ENCODE peak calls at places on chromosomes 1 and 21, in five cellular contexts. G is activated CD4-positive, alpha-beta T cell treated with anti-CD3 and anti-CD28 coated beads, Interleukin-2, amount 50 U/mL, for 1 hour; R is HFFc6; K is lung microvascular endothelial cell; J is upper lobe of right lung. A is an unnamed sample.

GRCh38 chr1:199218065-199218464 is 579.2 kb downstream of the PTPRC start:
- DNase-seq in K (no peak), J (no peak), G (no peak), R (no peak), A (no peak)

GRCh38 chr1:224411766-224412165 is 22.8 kb downstream of the WDR26 start:
- DNase-seq in K (no peak), R (peak), J (no peak), G (no peak), A (no peak)

GRCh38 chr1:40898434-40898900 is 36.3 kb upstream of the CITED4 start:
- DNase-seq in J (peak), R (no peak), G (no peak), K (no peak), A (peak)

GRCh38 chr1:109475261-109475660 is 8.4 kb upstream of the ATXN7L2 start:
- DNase-seq in J (no peak), G (no peak), R (no peak), K (no peak), A (no peak)

GRCh38 chr1:78432016-78432415 is 58.8 kb upstream of the PTGFR start:
- DNase-seq in G (no peak), K (no peak), J (no peak), R (no peak), A (no peak)

GRCh38 chr21:14734191-14734590 is 188.1 kb upstream of the SAMSN1 start:
- DNase-seq in J (no peak), K (no peak), R (no peak), G (no peak), A (no peak)

GRCh38 chr1:210250665-210250997 is 18.0 kb downstream of the SERTAD4 start:
- DNase-seq in G (no peak), J (no peak), R (no peak), K (no peak), A (no peak)

GRCh38 chr1:4599951-4600481 is 54.4 kb upstream of the AJAP1 start:
- DNase-seq in K (no peak), R (no peak), J (no peak), G (no peak), A (no peak)

GRCh38 chr1:231162300-231162969 is 577 bp downstream of the TRIM67 start:
- DNase-seq in J (peak), K (peak), G (peak), R (no peak), A (no peak)

GRCh38 chr1:65955071-65955470 is 162.4 kb downstream of the PDE4B start:
- DNase-seq in J (no peak), G (no peak), R (no peak), K (no peak), A (no peak)

GRCh38 chr1:100700586-100700985 is 19.0 kb upstream of the VCAM1 start:
- DNase-seq in G (no peak), K (no peak), J (no peak), R (no peak), A (no peak)

GRCh38 chr1:23585321-23586022 is 26.2 kb upstream of the ID3 start:
- DNase-seq in K (no peak), R (peak), J (no peak), G (no peak), A (no peak)

GRCh38 chr1:208538587-208538986 is 294.4 kb upstream of the PLXNA2 start:
- DNase-seq in K (no peak), J (no peak), G (no peak), R (no peak), A (no peak)

GRCh38 chr1:175555266-175555665 is 188.1 kb downstream of the TNR start:
- DNase-seq in J (no peak), K (no peak), R (no peak), G (no peak), A (no peak)

GRCh38 chr1:219771039-219771438 is 157.3 kb downstream of the SLC30A10 start:
- DNase-seq in K (no peak), R (peak), J (no peak), G (no peak), A (no peak)

GRCh38 chr1:18413906-18414305 is 66.8 kb upstream of the KLHDC7A start:
- DNase-seq in J (no peak), R (no peak), K (no peak), G (no peak), A (no peak)

GRCh38 chr1:173475564-173476196 is 1.5 kb upstream of the PRDX6 start:
- DNase-seq in J (no peak), G (no peak), R (peak), K (peak), A (peak)

GRCh38 chr1:240499012-240499411 is 112.9 kb downstream of the GREM2 start:
- DNase-seq in G (no peak), K (no peak), J (no peak), R (peak), A (no peak)

GRCh38 chr1:156444407-156445001 is 56.1 kb downstream of the MEF2D start:
- DNase-seq in K (peak), G (peak), R (no peak), J (no peak), A (peak)

GRCh38 chr1:236685917-236686814 is at the start of gene ACTN2:
- DNase-seq in K (peak), J (peak), G (peak), R (no peak), A (no peak)

GRCh38 chr1:199510314-199510713 is 517.2 kb upstream of the NR5A2 start:
- DNase-seq in R (no peak), G (no peak), J (no peak), K (no peak), A (no peak)

GRCh38 chr1:150273310-150273709 is 720 bp downstream of the C1orf54 start:
- DNase-seq in J (no peak), K (no peak), G (no peak), R (no peak), A (peak)

GRCh38 chr1:154607084-154607747 is 770 bp downstream of the ADAR start:
- DNase-seq in G (peak), R (peak), K (peak), J (no peak), A (peak)

GRCh38 chr1:220410681-220411080 is 117.3 kb upstream of the MARK1 start:
- DNase-seq in G (no peak), K (no peak), J (no peak), R (peak), A (no peak)

GRCh38 chr1:84724128-84724860 is 34.0 kb upstream of the SSX2IP start:
- DNase-seq in G (peak), K (peak), J (no peak), R (no peak), A (peak)

A was measured in dermis microvascular lymphatic vessel endothelial cell.